ENCODE peak calls at places on chromosomes 13 and 19, in nine cellular contexts. M is A549, N is PC-3, S is colonic mucosa, I is suprapubic skin, G is foreskin fibroblast, H is fibroblast of mammary gland, E is breast epithelium, O is fibroblast of lung. U is an unnamed sample.

GRCh38 chr13:49400755-49401659 is 42.9 kb downstream of the CAB39L start:
- DNase-seq in M (no peak), N (peak), S (peak), I (no peak), G (peak), H (peak), E (peak), O (peak), U (peak)

GRCh38 chr13:25281193-25281936 is 5.9 kb downstream of the MTMR6 start:
- DNase-seq in M (no peak), N (no peak), S (no peak), I (no peak), G (no peak), H (no peak), E (no peak), O (no peak), U (no peak)

GRCh38 chr19:16460454-16460853 is 11.3 kb downstream of the EPS15L1 start:
- DNase-seq in M (no peak), N (no peak), S (no peak), I (no peak), G (no peak), H (no peak), E (no peak), O (no peak), U (no peak)

GRCh38 chr13:113897161-113897560 is 33.3 kb upstream of the GAS6 start:
- DNase-seq in M (peak), N (peak), S (no peak), I (no peak), G (peak), H (peak), E (peak), O (peak), U (peak)

GRCh38 chr13:23322353-23323336 is 110.9 kb downstream of the SACS start:
- DNase-seq in M (no peak), N (peak), S (no peak), I (no peak), G (no peak), H (no peak), E (no peak), O (peak), U (no peak)

GRCh38 chr13:102724923-102725322 is 30.1 kb upstream of the METTL21C start:
- DNase-seq in M (peak), N (peak), S (no peak), I (no peak), G (peak), H (peak), E (no peak), O (peak), U (peak)

GRCh38 chr19:10420444-10421239 is at the start of gene PDE4A:
- DNase-seq in M (peak), N (peak), S (no peak), I (no peak), G (no peak), H (no peak), E (no peak), O (peak), U (no peak)

GRCh38 chr19:38660724-38661123 is 13.3 kb downstream of the ACTN4 start:
- DNase-seq in M (no peak), N (no peak), S (no peak), I (no peak), G (no peak), H (no peak), E (no peak), O (no peak), U (no peak)

GRCh38 chr13:23953860-23954512 is 56.7 kb upstream of the C1QTNF9B start:
- DNase-seq in M (no peak), N (no peak), S (no peak), I (no peak), G (no peak), H (no peak), E (no peak), O (no peak), U (no peak)

GRCh38 chr13:93172109-93172508 is 54.5 kb upstream of the GPC6 start:
- DNase-seq in M (no peak), N (no peak), S (no peak), I (no peak), G (no peak), H (peak), E (no peak), O (no peak), U (no peak)

GRCh38 chr13:91574756-91575155 is 176.3 kb downstream of the GPC5 start:
- DNase-seq in M (no peak), N (no peak), S (no peak), I (no peak), G (no peak), H (no peak), E (no peak), O (peak), U (peak)

GRCh38 chr13:60482012-60482411 is 85.0 kb downstream of the TDRD3 start:
- DNase-seq in M (no peak), N (no peak), S (no peak), I (no peak), G (no peak), H (peak), E (no peak), O (no peak), U (peak)

GRCh38 chr13:113732176-113732960 is 26.7 kb upstream of the TMEM255B start:
- DNase-seq in M (no peak), N (no peak), S (no peak), I (no peak), G (no peak), H (no peak), E (no peak), O (no peak), U (no peak)

GRCh38 chr19:21101511-21102242 is 19.7 kb downstream of the ZNF714 start:
- DNase-seq in M (no peak), N (no peak), S (no peak), I (no peak), G (no peak), H (no peak), E (no peak), O (peak), U (no peak)

GRCh38 chr13:49791214-49791752 is 1.2 kb downstream of the KPNA3 start:
- DNase-seq in M (no peak), N (peak), S (peak), I (no peak), G (no peak), H (peak), E (no peak), O (peak), U (peak)

GRCh38 chr19:14058182-14059092 is 3.4 kb downstream of the PALM3 start:
- DNase-seq in M (no peak), N (no peak), S (no peak), I (no peak), G (no peak), H (no peak), E (no peak), O (no peak), U (no peak)

GRCh38 chr19:5667751-5668271 is 12.5 kb downstream of the MICOS13 start:
- DNase-seq in M (no peak), N (no peak), S (no peak), I (no peak), G (no peak), H (no peak), E (no peak), O (no peak), U (no peak)

GRCh38 chr19:45251452-45252354 is 632 bp downstream of the MARK4 start:
- DNase-seq in M (no peak), N (no peak), S (no peak), I (no peak), G (no peak), H (no peak), E (no peak), O (no peak), U (peak)

GRCh38 chr19:5231857-5232503 is 108.6 kb downstream of the PTPRS start:
- DNase-seq in M (no peak), N (no peak), S (no peak), I (no peak), G (no peak), H (no peak), E (no peak), O (no peak), U (peak)

GRCh38 chr19:4369888-4370260 is 26.5 kb downstream of the MPND start:
- DNase-seq in M (no peak), N (no peak), S (peak), I (no peak), G (no peak), H (peak), E (no peak), O (peak), U (peak)

GRCh38 chr19:9945319-9945966 is 9.1 kb upstream of the OLFM2 start:
- DNase-seq in M (no peak), N (peak), S (peak), I (peak), G (peak), H (peak), E (peak), O (peak), U (peak)

GRCh38 chr19:17902701-17903100 is 30.1 kb upstream of the CCDC124 start:
- DNase-seq in M (no peak), N (no peak), S (no peak), I (no peak), G (peak), H (peak), E (no peak), O (peak), U (peak)

GRCh38 chr13:91498298-91498697 is 99.9 kb downstream of the GPC5 start:
- DNase-seq in M (no peak), N (no peak), S (no peak), I (no peak), G (no peak), H (no peak), E (no peak), O (no peak), U (no peak)

GRCh38 chr19:46076951-46077814 is 36.4 kb upstream of the IGFL4 start:
- DNase-seq in M (peak), N (peak), S (peak), I (no peak), G (peak), H (peak), E (peak), O (peak), U (peak)

GRCh38 chr13:27619711-27620376 is 485 bp downstream of the LNX2 start:
- DNase-seq in M (peak), N (peak), S (peak), I (peak), G (peak), H (peak), E (peak), O (peak), U (peak)

GRCh38 chr13:93320942-93321341 is 94.3 kb downstream of the GPC6 start:
- DNase-seq in M (no peak), N (no peak), S (no peak), I (no peak), G (no peak), H (peak), E (no peak), O (peak), U (peak)

GRCh38 chr13:38803566-38803965 is 116.7 kb downstream of the FREM2 start:
- DNase-seq in M (no peak), N (no peak), S (no peak), I (no peak), G (no peak), H (no peak), E (no peak), O (no peak), U (no peak)

GRCh38 chr13:93151277-93151676 is 75.3 kb upstream of the GPC6 start:
- DNase-seq in M (no peak), N (peak), S (no peak), I (no peak), G (peak), H (peak), E (no peak), O (peak), U (peak)

GRCh38 chr13:94860981-94861407 is 148.6 kb upstream of the SOX21 start:
- DNase-seq in M (no peak), N (peak), S (no peak), I (no peak), G (peak), H (peak), E (no peak), O (peak), U (peak)

GRCh38 chr13:46172531-46172991 is 9.4 kb downstream of the LCP1 start:
- DNase-seq in M (no peak), N (no peak), S (no peak), I (no peak), G (no peak), H (no peak), E (no peak), O (no peak), U (no peak)

GRCh38 chr19:13398780-13399726 is 107.2 kb downstream of the CACNA1A start:
- DNase-seq in M (peak), N (peak), S (no peak), I (no peak), G (peak), H (peak), E (no peak), O (peak), U (peak)

GRCh38 chr19:2798733-2799132 is 13.4 kb downstream of the THOP1 start:
- DNase-seq in M (no peak), N (peak), S (no peak), I (no peak), G (no peak), H (peak), E (no peak), O (no peak), U (no peak)

GRCh38 chr13:67223024-67223423 is 7.1 kb downstream of the PCDH9 start:
- DNase-seq in M (no peak), N (peak), S (no peak), I (no peak), G (peak), H (peak), E (no peak), O (peak), U (peak)

GRCh38 chr13:90918551-90918950 is 428.9 kb upstream of the MIR17HG start:
- DNase-seq in M (no peak), N (peak), S (no peak), I (no peak), G (no peak), H (peak), E (no peak), O (peak), U (peak)

GRCh38 chr19:15563325-15563794 is 51.7 kb upstream of the CYP4F8 start:
- DNase-seq in M (no peak), N (peak), S (peak), I (no peak), G (no peak), H (no peak), E (no peak), O (no peak), U (no peak)

GRCh38 chr13:53005631-53006030 is 23.0 kb upstream of the OLFM4 start:
- DNase-seq in M (no peak), N (no peak), S (no peak), I (no peak), G (no peak), H (no peak), E (no peak), O (no peak), U (no peak)

GRCh38 chr19:42140125-42140754 is 8.0 kb upstream of the POU2F2 start:
- DNase-seq in M (no peak), N (peak), S (peak), I (no peak), G (peak), H (peak), E (no peak), O (peak), U (peak)

DNA sequence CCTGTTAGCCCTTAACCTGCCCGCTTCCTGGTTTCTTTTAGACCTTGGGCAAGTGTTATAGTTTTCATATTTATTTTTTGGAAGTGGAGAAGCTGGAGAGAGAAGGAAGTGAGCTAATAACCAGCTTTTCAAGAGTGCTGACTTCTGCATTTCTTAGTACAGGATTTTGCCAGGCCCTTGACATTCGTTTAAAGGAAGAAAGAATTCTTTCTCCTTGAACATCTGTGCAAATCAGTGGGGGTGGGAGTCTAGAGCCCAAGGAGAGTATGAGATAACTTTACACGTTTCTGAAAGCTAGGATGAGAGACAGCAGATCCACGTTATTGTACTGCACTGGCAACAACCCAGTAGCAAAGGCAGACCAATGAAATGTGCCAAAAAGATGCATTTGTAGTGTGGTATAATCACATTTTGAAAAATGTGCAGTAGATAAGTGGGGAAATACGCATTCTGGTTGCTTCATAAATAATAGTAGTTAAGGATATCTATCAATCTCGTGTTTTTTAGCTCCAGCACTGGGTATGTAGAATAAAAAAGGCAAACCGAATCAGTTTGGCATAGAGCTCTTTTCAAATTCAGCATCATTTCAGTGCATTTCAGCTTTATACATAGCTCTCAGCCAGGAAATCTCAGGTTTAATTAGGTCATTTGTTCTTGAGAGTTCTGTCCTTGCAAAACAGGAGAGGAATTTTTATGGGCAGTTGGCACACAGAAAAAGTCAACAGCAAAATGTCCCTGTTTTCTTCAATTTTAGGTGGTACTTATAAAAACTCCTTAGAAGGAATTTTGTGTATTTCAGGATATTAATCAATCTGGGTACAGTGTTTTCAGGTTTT is 4.3 kb downstream of the RNF113B start:
- DNase-seq in M (no peak), N (peak), S (no peak), I (no peak), G (no peak), H (peak), E (no peak), O (peak), U (peak)
- H3K4me3 ChIP-seq in M (no peak), N (no peak), S (no peak), I (no peak), G (no peak), H (no peak), E (peak), O (peak), U (no peak)

DNA sequence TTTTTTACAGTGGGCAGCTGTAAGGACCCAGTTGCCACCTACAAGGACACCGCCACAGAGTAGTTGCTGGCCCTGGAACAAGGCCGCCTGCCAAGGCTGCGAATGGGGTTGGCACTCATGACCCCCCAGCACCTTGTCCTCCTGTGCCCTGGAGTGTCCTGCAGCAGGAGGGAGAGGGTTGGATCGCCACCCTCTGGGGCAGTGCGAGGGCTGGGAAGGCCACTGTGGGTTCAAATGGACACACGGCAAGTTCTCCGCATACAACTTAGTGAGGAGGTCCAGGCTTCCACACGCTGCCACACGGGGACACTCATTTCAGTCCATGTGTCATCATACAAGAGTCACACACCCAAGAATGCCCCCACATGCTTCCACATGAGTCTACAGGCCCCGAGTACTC is 978 bp downstream of the KLK8 start:
- DNase-seq in M (no peak), N (no peak), S (no peak), I (no peak), G (no peak), H (no peak), E (no peak), O (no peak), U (no peak)
- H3K4me3 ChIP-seq in M (no peak), N (no peak), S (no peak), I (peak), G (no peak), H (no peak), E (peak), O (no peak), U (no peak)

DNA sequence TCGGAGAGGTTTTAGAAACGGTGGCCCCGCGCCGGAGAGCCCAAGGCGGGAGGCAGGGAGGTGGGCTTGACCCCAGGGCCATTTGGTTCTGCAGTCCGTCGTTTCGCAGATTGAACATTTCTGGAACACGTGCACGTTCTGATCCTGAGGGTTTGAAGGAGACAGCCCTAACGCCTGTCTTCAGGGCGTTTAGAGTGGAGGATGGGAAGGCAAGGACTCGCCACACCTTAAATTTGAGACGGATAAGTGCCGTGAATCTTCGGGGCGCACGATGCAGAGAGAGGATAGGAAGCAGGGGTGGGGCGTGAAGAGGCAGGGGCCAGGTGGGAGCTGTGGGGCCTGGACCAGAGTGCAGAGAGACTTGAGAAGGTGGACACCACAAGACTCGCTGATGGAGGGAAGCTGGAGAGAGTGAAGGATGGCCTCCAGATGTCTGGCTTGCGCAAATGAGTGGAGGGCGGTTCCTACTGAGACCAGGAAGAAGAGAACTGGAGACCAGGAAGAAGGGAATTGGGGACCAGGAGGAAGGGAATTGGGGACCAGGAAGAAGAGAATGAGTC is 804 bp upstream of the MIER2 start:
- DNase-seq in M (no peak), N (no peak), S (no peak), I (no peak), G (peak), H (peak), E (no peak), O (no peak), U (no peak)
- H3K4me3 ChIP-seq in M (peak), N (no peak), S (peak), I (peak), G (no peak), H (no peak), E (peak), O (peak), U (no peak)

GRCh38 chr19:40688294-40688693 is 2.2 kb downstream of the NUMBL start:
- DNase-seq in M (no peak), N (no peak), S (no peak), I (no peak), G (no peak), H (no peak), E (no peak), O (no peak), U (no peak)

GRCh38 chr19:40687525-40688016 is 2.9 kb downstream of the NUMBL start:
- DNase-seq in M (no peak), N (no peak), S (peak), I (peak), G (peak), H (peak), E (no peak), O (peak), U (peak)

GRCh38 chr19:40690050-40690698 is at the start of gene NUMBL:
- DNase-seq in M (no peak), N (no peak), S (no peak), I (no peak), G (no peak), H (no peak), E (no peak), O (no peak), U (no peak)

GRCh38 chr19:40689339-40690049 is 957 bp downstream of the NUMBL start:
- DNase-seq in M (no peak), N (peak), S (peak), I (no peak), G (no peak), H (peak), E (no peak), O (peak), U (no peak)

DNA sequence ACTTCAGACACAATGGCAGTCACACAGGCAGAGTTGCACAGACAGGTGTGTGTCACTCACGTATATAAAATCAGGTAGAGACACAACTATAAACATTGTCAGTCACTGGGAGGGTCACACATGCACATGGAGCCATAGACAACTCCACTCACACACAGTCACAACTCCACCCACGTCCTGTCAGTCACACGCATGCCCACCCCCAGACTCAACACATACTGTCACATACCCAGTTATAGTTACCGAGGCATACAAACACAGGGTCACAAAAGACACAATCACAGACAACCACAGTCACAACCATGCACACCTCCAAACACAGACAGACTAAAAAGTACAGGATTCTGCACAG is 1.5 kb downstream of the NUMBL start:
- DNase-seq in M (no peak), N (no peak), S (no peak), I (no peak), G (no peak), H (no peak), E (no peak), O (no peak), U (no peak)
- H3K4me3 ChIP-seq in M (peak), N (peak), S (peak), I (peak), G (peak), H (peak), E (peak), O (peak), U (peak)

GRCh38 chr13:74661851-74662250 is 527.6 kb upstream of the KLF12 start:
- DNase-seq in M (no peak), N (no peak), S (no peak), I (no peak), G (peak), H (peak), E (no peak), O (no peak), U (no peak)
- H3K4me3 ChIP-seq in M (no peak), N (no peak), S (no peak), I (no peak), G (no peak), H (no peak), E (no peak), O (no peak), U (no peak)

U was measured in astrocyte of the spinal cord.